ENCODE peak calls at places on chromosomes 1 and 21, in five cellular contexts. T, U, K, Z and B are unnamed samples.
A peak's percentile ranks its signal among the peaks of the same experiment; 100 is the strongest.

GRCh38 chr1:84907095-84907827 is 14.3 kb upstream of the LPAR3 start:
- DNase-seq in K (peak; percentile 47), Z (no peak), T (peak; percentile 43), U (no peak), B (no peak)

GRCh38 chr1:32887623-32888022 is 1.3 kb downstream of the HPCA start:
- DNase-seq in T (no peak), U (no peak), K (no peak), Z (no peak), B (no peak)

GRCh38 chr1:41175546-41175945 is 66.6 kb downstream of the SCMH1 start:
- DNase-seq in U (no peak), T (no peak), K (peak; percentile 80), Z (no peak), B (no peak)

GRCh38 chr1:175920401-175920800 is 177.0 kb upstream of the TNR start:
- DNase-seq in T (no peak), K (no peak), Z (no peak), U (no peak), B (no peak)

GRCh38 chr1:57279909-57280666 is 143.8 kb downstream of the DAB1 start:
- DNase-seq in T (no peak), U (no peak), K (no peak), Z (no peak), B (no peak)

GRCh38 chr1:157124855-157125254 is 13.3 kb downstream of the ETV3 start:
- DNase-seq in U (no peak), Z (no peak), K (no peak), T (peak; percentile 27), B (no peak)

GRCh38 chr1:160400646-160401486 is 502 bp downstream of the VANGL2 start:
- DNase-seq in Z (no peak), T (no peak), K (no peak), U (no peak), B (no peak)

GRCh38 chr21:16870116-16870515 is 642.7 kb upstream of the CXADR start:
- DNase-seq in K (peak; percentile 41), U (no peak), T (peak; percentile 45), Z (no peak), B (no peak)

GRCh38 chr1:179447489-179447888 is 81.7 kb downstream of the AXDND1 start:
- DNase-seq in T (peak; percentile 23), Z (no peak), K (peak; percentile 8), U (no peak), B (no peak)

GRCh38 chr1:98005326-98006010 is 84.6 kb upstream of the DPYD start:
- DNase-seq in K (peak; percentile 24), U (no peak), T (peak; percentile 61), Z (no peak), B (no peak)

GRCh38 chr1:203095061-203095690 is 9.4 kb upstream of the MYOG start:
- DNase-seq in K (no peak), Z (no peak), U (no peak), T (no peak), B (no peak)

GRCh38 chr1:222167111-222167510 is 380.8 kb downstream of the HHIPL2 start:
- DNase-seq in K (peak; percentile 60), U (no peak), Z (no peak), T (peak; percentile 98), B (no peak)

GRCh38 chr1:39981957-39982356 is 27.0 kb downstream of the MFSD2A start:
- DNase-seq in T (peak; percentile 94), Z (no peak), K (peak; percentile 82), U (no peak), B (no peak)

GRCh38 chr1:2067393-2067792 is 17.2 kb downstream of the PRKCZ start:
- DNase-seq in Z (no peak), T (no peak), U (no peak), K (no peak), B (no peak)

GRCh38 chr1:78703806-78704205 is 54.2 kb downstream of the IFI44 start:
- DNase-seq in K (no peak), U (no peak), Z (no peak), T (no peak), B (no peak)

GRCh38 chr1:45802343-45803298 is 791 bp upstream of the MAST2 start:
- DNase-seq in T (peak; percentile 99), K (peak; percentile 94), U (peak; percentile 70), Z (peak; percentile 94), B (no peak)

GRCh38 chr1:65793359-65793732 is 651 bp downstream of the PDE4B start:
- DNase-seq in U (no peak), Z (no peak), T (peak; percentile 48), K (no peak), B (no peak)

GRCh38 chr1:109759513-109760334 is 4.0 kb downstream of the EPS8L3 start:
- DNase-seq in K (no peak), T (no peak), Z (peak; percentile 56), U (no peak), B (no peak)

GRCh38 chr1:90724361-90724760 is 7.3 kb upstream of the BARHL2 start:
- DNase-seq in U (no peak), Z (no peak), K (no peak), T (no peak), B (no peak)

DNA sequence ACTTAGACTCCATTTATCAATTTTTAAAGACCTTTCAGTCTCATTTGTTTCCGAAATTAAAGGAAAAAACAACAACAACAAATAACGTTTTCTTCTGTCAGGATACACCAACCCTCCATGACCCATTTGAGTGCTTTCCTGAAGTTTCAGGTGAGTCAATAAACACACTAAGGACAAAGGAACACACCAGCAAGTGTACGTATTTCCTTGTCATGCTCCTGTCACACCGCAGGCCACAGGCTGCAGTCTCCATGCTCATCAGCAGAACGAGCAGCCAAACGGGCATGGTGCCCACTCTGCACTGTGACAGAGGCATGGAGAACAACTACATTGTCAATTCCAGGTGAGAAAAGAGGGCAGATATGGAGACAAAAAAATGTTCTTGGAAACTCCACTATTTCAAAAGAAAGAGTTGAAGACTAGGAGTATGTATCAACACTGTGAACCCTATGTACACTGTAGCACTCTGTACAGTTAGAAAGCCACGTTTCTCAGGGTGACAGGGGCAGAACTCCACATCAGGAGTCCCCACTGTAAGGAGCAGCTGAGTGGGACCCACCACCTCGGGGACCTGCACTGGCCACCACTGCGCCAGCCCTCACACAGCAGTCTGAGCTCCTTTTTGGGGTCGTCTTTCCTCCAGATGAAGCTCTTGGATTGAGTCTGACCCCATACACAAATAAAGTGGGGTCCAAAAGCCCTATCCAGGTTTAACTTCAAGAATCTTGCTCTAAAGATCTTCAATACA is 2.6 kb downstream of the PTTG1IP start:
- DNase-seq in U (no peak), K (no peak), T (no peak), Z (no peak), B (no peak)
- H3K4me3 ChIP-seq in U (peak overlapping the region; percentile 91), K (peak overlapping the region; percentile 4), T (peak overlapping the region; percentile 95), Z (peak overlapping the region; percentile 91), B (peak overlapping the region; percentile 85)

GRCh38 chr1:14103878-14104430 is 404.0 kb downstream of the PRDM2 start:
- DNase-seq in U (no peak), Z (no peak), T (no peak), K (no peak), B (no peak)

GRCh38 chr1:14108356-14109275 is 408.6 kb downstream of the PRDM2 start:
- DNase-seq in T (no peak), U (no peak), K (no peak), Z (no peak), B (no peak)

GRCh38 chr1:14110040-14110439 is 410.1 kb downstream of the PRDM2 start:
- DNase-seq in T (no peak), Z (no peak), K (no peak), U (no peak), B (no peak)

GRCh38 chr1:14109276-14109635 is 409.3 kb downstream of the PRDM2 start:
- DNase-seq in T (no peak), U (no peak), Z (no peak), K (no peak), B (no peak)

DNA sequence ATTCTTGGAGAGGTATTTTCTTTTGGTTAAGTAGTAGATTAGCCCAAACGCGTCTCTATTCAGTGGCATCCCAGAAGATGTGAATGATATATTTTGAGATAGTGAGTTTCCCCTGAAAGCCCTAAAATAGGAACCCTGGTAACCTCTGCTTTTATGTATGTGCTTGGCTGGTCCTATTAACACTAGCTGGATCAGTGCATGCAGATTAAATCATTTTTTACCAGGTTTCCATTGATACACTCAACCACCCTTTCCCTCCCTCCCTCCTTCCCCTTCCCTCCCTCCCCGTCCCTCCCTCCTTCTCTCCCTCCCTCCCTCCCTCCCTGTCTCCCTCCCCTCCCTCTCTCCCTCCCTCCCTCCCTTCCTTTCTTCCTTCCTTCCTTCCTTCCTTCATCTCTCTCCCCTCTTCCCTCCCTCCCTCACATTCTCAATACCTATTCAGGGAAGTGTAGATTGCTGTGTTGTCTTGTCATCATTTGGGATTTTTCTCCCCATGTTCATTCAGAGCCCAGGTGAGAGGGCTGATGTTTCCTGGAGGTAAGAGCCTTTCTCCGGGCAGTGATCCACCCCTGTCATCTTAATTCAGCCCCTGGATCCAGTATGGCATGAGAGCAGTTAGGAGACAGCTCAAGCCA is 406.8 kb downstream of the PRDM2 start:
- DNase-seq in Z (no peak), T (no peak), U (no peak), K (no peak), B (no peak)
- H3K27ac ChIP-seq in Z (no peak overlapping the region), T (no peak overlapping the region), U (no peak overlapping the region), K (no peak overlapping the region), B (no peak overlapping the region)

GRCh38 chr1:8712413-8713229 is 104.8 kb downstream of the RERE start:
- DNase-seq in T (peak; percentile 91), U (no peak), K (peak; percentile 93), Z (no peak), B (no peak)

GRCh38 chr1:8708259-8708658 is 109.2 kb downstream of the RERE start:
- DNase-seq in U (no peak), T (no peak), Z (no peak), K (no peak), B (no peak)

GRCh38 chr1:8706995-8707396 is 110.4 kb downstream of the RERE start:
- DNase-seq in Z (no peak), T (no peak), K (peak; percentile 79), U (no peak), B (no peak)

GRCh38 chr1:8711873-8712412 is 105.5 kb downstream of the RERE start:
- DNase-seq in K (no peak), T (no peak), U (no peak), Z (no peak), B (no peak)

DNA sequence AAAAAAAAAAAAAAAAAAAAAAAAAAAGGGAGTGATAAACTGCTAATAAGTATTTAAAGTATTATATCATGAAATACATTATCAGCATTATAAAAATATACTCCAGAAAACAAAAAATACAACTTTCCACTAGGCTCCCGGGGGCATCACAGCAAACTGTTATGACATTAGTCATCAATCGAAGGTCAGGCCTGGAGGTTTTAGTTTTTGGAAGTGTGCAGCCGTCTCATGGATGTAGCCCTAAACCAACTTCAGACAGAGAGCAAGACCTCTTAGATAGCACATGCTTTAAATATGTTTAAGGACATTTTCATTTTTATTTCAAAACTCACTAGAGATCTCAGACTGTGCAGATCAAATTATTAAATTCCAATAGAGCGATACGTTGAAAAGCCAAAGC is 106.3 kb downstream of the RERE start:
- DNase-seq in K (no peak), T (peak; percentile 28), U (no peak), Z (no peak), B (no peak)
- H3K4me1 ChIP-seq in K (peaks cover 42% of the 10 kb centered on the region), T (peaks cover 29% of the 10 kb centered on the region), U (peaks cover 34% of the 10 kb centered on the region), Z (no peaks in the 10 kb centered on the region), B (peaks cover 11% of the 10 kb centered on the region)

GRCh38 chr1:101310484-101310883 is 73.7 kb downstream of the S1PR1 start:
- DNase-seq in T (no peak), U (no peak), Z (no peak), K (no peak), B (no peak)

GRCh38 chr1:101308935-101309333 is 72.1 kb downstream of the S1PR1 start:
- DNase-seq in T (no peak), U (no peak), K (no peak), Z (no peak), B (no peak)

GRCh38 chr1:101308001-101308659 is 71.3 kb downstream of the S1PR1 start:
- DNase-seq in Z (no peak), T (no peak), U (no peak), K (no peak), B (no peak)

GRCh38 chr1:101311146-101311892 is 74.5 kb downstream of the S1PR1 start:
- DNase-seq in Z (no peak), T (no peak), K (no peak), U (no peak), B (no peak)

GRCh38 chr1:101309334-101310221 is 72.8 kb downstream of the S1PR1 start:
- DNase-seq in U (no peak), K (peak; percentile 73), T (peak; percentile 72), Z (peak; percentile 73), B (peak; percentile 72)
- H3K4me3 ChIP-seq in U (peak overlapping the region; percentile 64), K (peak overlapping the region; percentile 20), T (peak overlapping the region; percentile 20), Z (peak overlapping the region; percentile 45), B (peak overlapping the region; percentile 40)